ENCODE peak calls at places on chromosomes 3 and 15, in ten cellular contexts. J is NT2/D1; U is stimulated activated CD8-positive, alpha-beta memory T cell treated with anti-CD3 and anti-CD28 coated beads, Interleukin-4, amount 100 ng/mL, for 24 hours; H is hepatic stellate cell; R is activated CD8-positive, alpha-beta memory T cell treated with anti-CD3 and anti-CD28 coated beads for 24 hours; Y is coronary artery; L is MCF 10A; B is ACHN; P is A549; Q is NCI-H2081. N is an unnamed sample.

GRCh38 chr3:5007873-5008272 is 28.6 kb downstream of the BHLHE40 start:
- DNase-seq in J (no peak), U (no peak), H (no peak), R (no peak), Y (no peak), L (no peak), B (no peak), P (no peak), Q (no peak), N (no peak)

GRCh38 chr3:157099337-157100078 is 60.4 kb downstream of the CCNL1 start:
- DNase-seq in J (no peak), U (no peak), H (no peak), R (no peak), Y (no peak), L (peak; percentile 71), B (no peak), P (no peak), Q (no peak), N (no peak)

GRCh38 chr3:180990494-180990893 is 958 bp upstream of the DNAJC19 start:
- DNase-seq in J (no peak), U (no peak), H (no peak), R (no peak), Y (no peak), L (no peak), B (no peak), P (no peak), Q (no peak), N (no peak)

GRCh38 chr3:1942751-1943150 is 155.9 kb upstream of the CNTN4 start:
- DNase-seq in J (no peak), U (no peak), H (no peak), R (no peak), Y (no peak), L (no peak), B (no peak), P (no peak), Q (no peak), N (no peak)

GRCh38 chr3:10145685-10146084 is 4.1 kb downstream of the VHL start:
- DNase-seq in J (no peak), U (no peak), H (no peak), R (no peak), Y (no peak), L (no peak), B (no peak), P (no peak), Q (no peak), N (no peak)

GRCh38 chr3:25292604-25293003 is 135.5 kb upstream of the RARB start:
- DNase-seq in J (no peak), U (no peak), H (no peak), R (no peak), Y (no peak), L (peak; percentile 59), B (no peak), P (no peak), Q (no peak), N (no peak)

GRCh38 chr15:37095993-37096877 is 4.1 kb downstream of the MEIS2 start:
- DNase-seq in J (no peak), U (no peak), H (no peak), R (no peak), Y (no peak), L (no peak), B (no peak), P (no peak), Q (no peak), N (no peak)

GRCh38 chr3:114221165-114221880 is 16.1 kb downstream of the ZNF80 start:
- DNase-seq in J (no peak), U (no peak), H (no peak), R (peak; percentile 73), Y (no peak), L (no peak), B (no peak), P (no peak), Q (no peak), N (no peak)

GRCh38 chr3:59607628-59608027 is 557.8 kb upstream of the CFAP20DC start:
- DNase-seq in J (no peak), U (no peak), H (no peak), R (no peak), Y (no peak), L (peak; percentile 40), B (peak; percentile 11), P (peak; percentile 6), Q (peak; percentile 57), N (no peak)

GRCh38 chr15:36994809-36995208 is 105.5 kb downstream of the MEIS2 start:
- DNase-seq in J (no peak), U (no peak), H (no peak), R (no peak), Y (no peak), L (no peak), B (no peak), P (no peak), Q (no peak), N (no peak)

GRCh38 chr3:9695322-9695721 is 8.3 kb upstream of the CPNE9 start:
- DNase-seq in J (no peak), U (no peak), H (no peak), R (no peak), Y (no peak), L (no peak), B (no peak), P (no peak), Q (no peak), N (no peak)

GRCh38 chr3:8371085-8371551 is 130.5 kb upstream of the LMCD1 start:
- DNase-seq in J (no peak), U (no peak), H (peak; percentile 63), R (no peak), Y (no peak), L (peak; percentile 44), B (no peak), P (no peak), Q (no peak), N (no peak)

GRCh38 chr3:41202075-41202833 is 2.9 kb downstream of the CTNNB1 start:
- DNase-seq in J (no peak), U (no peak), H (no peak), R (no peak), Y (no peak), L (peak; percentile 20), B (no peak), P (no peak), Q (no peak), N (no peak)

GRCh38 chr3:37255990-37256308 is 81.6 kb upstream of the LRRFIP2 start:
- DNase-seq in J (no peak), U (no peak), H (no peak), R (no peak), Y (no peak), L (no peak), B (no peak), P (no peak), Q (no peak), N (no peak)

GRCh38 chr15:80834906-80835305 is 55.7 kb downstream of the CEMIP start:
- DNase-seq in J (no peak), U (no peak), H (no peak), R (no peak), Y (no peak), L (no peak), B (no peak), P (no peak), Q (no peak), N (no peak)

GRCh38 chr15:92907880-92908279 is 7.8 kb downstream of the CHD2 start:
- DNase-seq in J (no peak), U (no peak), H (peak; percentile 52), R (no peak), Y (peak; percentile 65), L (peak; percentile 56), B (peak; percentile 89), P (peak; percentile 78), Q (peak; percentile 61), N (no peak)

GRCh38 chr3:135706758-135707375 is 258.7 kb upstream of the PPP2R3A start:
- DNase-seq in J (no peak), U (no peak), H (no peak), R (no peak), Y (no peak), L (peak; percentile 13), B (no peak), P (no peak), Q (peak; percentile 30), N (no peak)

GRCh38 chr3:71109241-71109976 is 474.1 kb downstream of the FOXP1 start:
- DNase-seq in J (no peak), U (no peak), H (no peak), R (no peak), Y (no peak), L (peak; percentile 51), B (no peak), P (no peak), Q (no peak), N (no peak)

GRCh38 chr15:62940755-62941361 is 101.7 kb upstream of the TPM1 start:
- DNase-seq in J (no peak), U (no peak), H (peak; percentile 94), R (no peak), Y (peak; percentile 91), L (peak; percentile 90), B (peak; percentile 63), P (peak; percentile 60), Q (no peak), N (no peak)

GRCh38 chr3:19029837-19030835 is 118.2 kb upstream of the KCNH8 start:
- DNase-seq in J (no peak), U (no peak), H (no peak), R (no peak), Y (no peak), L (peak; percentile 20), B (no peak), P (no peak), Q (peak; percentile 15), N (no peak)

GRCh38 chr3:63876260-63876659 is 12.6 kb downstream of the ATXN7 start:
- DNase-seq in J (no peak), U (no peak), H (no peak), R (no peak), Y (no peak), L (no peak), B (no peak), P (no peak), Q (no peak), N (no peak)

GRCh38 chr3:78287085-78287484 is 1247.2 kb downstream of the ROBO2 start:
- DNase-seq in J (no peak), U (no peak), H (no peak), R (no peak), Y (no peak), L (no peak), B (no peak), P (no peak), Q (no peak), N (no peak)

GRCh38 chr3:15955968-15956367 is 158.2 kb upstream of the ANKRD28 start:
- DNase-seq in J (no peak), U (no peak), H (no peak), R (no peak), Y (no peak), L (no peak), B (no peak), P (no peak), Q (no peak), N (no peak)

GRCh38 chr15:93239591-93239990 is 150.6 kb upstream of the RGMA start:
- DNase-seq in J (no peak), U (no peak), H (no peak), R (no peak), Y (no peak), L (no peak), B (no peak), P (no peak), Q (no peak), N (no peak)

GRCh38 chr15:52651868-52652267 is 27.3 kb downstream of the ATOSA start:
- DNase-seq in J (no peak), U (no peak), H (peak; percentile 47), R (peak; percentile 66), Y (peak; percentile 77), L (peak; percentile 90), B (peak; percentile 85), P (peak; percentile 94), Q (peak; percentile 96), N (peak; percentile 53)

GRCh38 chr15:90881978-90882721 is 2.2 kb upstream of the FES start:
- DNase-seq in J (no peak), U (no peak), H (no peak), R (no peak), Y (no peak), L (no peak), B (no peak), P (no peak), Q (no peak), N (no peak)

GRCh38 chr3:146929696-146930095 is 324.6 kb upstream of the PLSCR5 start:
- DNase-seq in J (no peak), U (no peak), H (no peak), R (no peak), Y (no peak), L (no peak), B (no peak), P (no peak), Q (no peak), N (no peak)

GRCh38 chr3:65548848-65549625 is 489.7 kb downstream of the MAGI1 start:
- DNase-seq in J (peak; percentile 20), U (no peak), H (peak; percentile 21), R (no peak), Y (no peak), L (no peak), B (peak; percentile 11), P (no peak), Q (no peak), N (no peak)

N was measured in DMS153.